ENCODE peak calls at places on chromosomes 7 and 10, in nine cellular contexts. One of them, this sample, is unnamed.

GRCh38 chr10:107544706-107545520 is 380.4 kb upstream of the SORCS1 start:
- DNase-seq in gastrocnemius medialis: no peak
- DNase-seq in IMR-90: no peak
- DNase-seq in keratinocyte: no peak
- DNase-seq in endodermal cell: peak; percentile 53
- DNase-seq in HL-60: no peak
- DNase-seq in cardiac fibroblast: no peak
- DNase-seq in cardiac muscle cell: no peak
- DNase-seq in CD8-positive, alpha-beta memory T cell: no peak
- DNase-seq in this sample: no peak

GRCh38 chr10:14468726-14469125 is 138.0 kb upstream of the FRMD4A start:
- DNase-seq in cardiac fibroblast: no peak
- DNase-seq in HL-60: no peak
- DNase-seq in IMR-90: no peak
- DNase-seq in keratinocyte: no peak
- DNase-seq in gastrocnemius medialis: no peak
- DNase-seq in cardiac muscle cell: no peak
- DNase-seq in CD8-positive, alpha-beta memory T cell: no peak
- DNase-seq in endodermal cell: no peak
- DNase-seq in this sample: no peak

GRCh38 chr7:67408109-67408508 is 411.5 kb downstream of the TYW1 start:
- DNase-seq in IMR-90: no peak
- DNase-seq in HL-60: no peak
- DNase-seq in keratinocyte: no peak
- DNase-seq in gastrocnemius medialis: no peak
- DNase-seq in CD8-positive, alpha-beta memory T cell: no peak
- DNase-seq in cardiac muscle cell: no peak
- DNase-seq in cardiac fibroblast: no peak
- DNase-seq in endodermal cell: no peak
- DNase-seq in this sample: no peak

GRCh38 chr7:22841954-22842353 is 19.3 kb upstream of the TOMM7 start:
- DNase-seq in keratinocyte: no peak
- DNase-seq in gastrocnemius medialis: peak; percentile 88
- DNase-seq in IMR-90: peak; percentile 47
- DNase-seq in HL-60: no peak
- DNase-seq in cardiac fibroblast: no peak
- DNase-seq in endodermal cell: peak; percentile 60
- DNase-seq in cardiac muscle cell: no peak
- DNase-seq in CD8-positive, alpha-beta memory T cell: no peak
- DNase-seq in this sample: no peak

GRCh38 chr10:76085773-76086570 is 654.5 kb downstream of the LRMDA start:
- DNase-seq in HL-60: no peak
- DNase-seq in cardiac muscle cell: no peak
- DNase-seq in gastrocnemius medialis: no peak
- DNase-seq in IMR-90: no peak
- DNase-seq in endodermal cell: no peak
- DNase-seq in keratinocyte: no peak
- DNase-seq in CD8-positive, alpha-beta memory T cell: no peak
- DNase-seq in cardiac fibroblast: no peak
- DNase-seq in this sample: no peak

GRCh38 chr10:15169555-15170407 is 1.3 kb upstream of the NMT2 start:
- DNase-seq in HL-60: peak; percentile 5
- DNase-seq in gastrocnemius medialis: no peak
- DNase-seq in cardiac fibroblast: no peak
- DNase-seq in IMR-90: no peak
- DNase-seq in keratinocyte: no peak
- DNase-seq in endodermal cell: no peak
- DNase-seq in cardiac muscle cell: no peak
- DNase-seq in CD8-positive, alpha-beta memory T cell: peak; percentile 71
- DNase-seq in this sample: no peak

GRCh38 chr10:31620236-31621151 is 301.5 kb downstream of the ZEB1 start:
- DNase-seq in keratinocyte: no peak
- DNase-seq in gastrocnemius medialis: peak; percentile 59
- DNase-seq in cardiac muscle cell: peak; percentile 68
- DNase-seq in CD8-positive, alpha-beta memory T cell: no peak
- DNase-seq in endodermal cell: peak; percentile 88
- DNase-seq in IMR-90: peak; percentile 78
- DNase-seq in HL-60: no peak
- DNase-seq in cardiac fibroblast: peak; percentile 66
- DNase-seq in this sample: peak; percentile 77

GRCh38 chr7:123747620-123748141 is 1.1 kb downstream of the WASL start:
- DNase-seq in gastrocnemius medialis: peak; percentile 62
- DNase-seq in cardiac fibroblast: peak; percentile 76
- DNase-seq in HL-60: peak; percentile 84
- DNase-seq in CD8-positive, alpha-beta memory T cell: peak; percentile 10
- DNase-seq in IMR-90: peak; percentile 88
- DNase-seq in cardiac muscle cell: peak; percentile 87
- DNase-seq in endodermal cell: peak; percentile 90
- DNase-seq in keratinocyte: no peak
- DNase-seq in this sample: peak; percentile 58

GRCh38 chr10:34403512-34403911 is 411.6 kb downstream of the PARD3 start:
- DNase-seq in cardiac muscle cell: no peak
- DNase-seq in keratinocyte: no peak
- DNase-seq in IMR-90: peak; percentile 85
- DNase-seq in CD8-positive, alpha-beta memory T cell: no peak
- DNase-seq in gastrocnemius medialis: no peak
- DNase-seq in HL-60: no peak
- DNase-seq in cardiac fibroblast: no peak
- DNase-seq in endodermal cell: no peak
- DNase-seq in this sample: no peak

GRCh38 chr10:13681095-13681494 is 94.3 kb downstream of the PRPF18 start:
- DNase-seq in endodermal cell: no peak
- DNase-seq in HL-60: no peak
- DNase-seq in gastrocnemius medialis: no peak
- DNase-seq in CD8-positive, alpha-beta memory T cell: no peak
- DNase-seq in keratinocyte: no peak
- DNase-seq in cardiac fibroblast: no peak
- DNase-seq in cardiac muscle cell: no peak
- DNase-seq in IMR-90: no peak
- DNase-seq in this sample: no peak

GRCh38 chr10:83346216-83346910 is 792.9 kb upstream of the GHITM start:
- DNase-seq in keratinocyte: peak; percentile 85
- DNase-seq in endodermal cell: no peak
- DNase-seq in gastrocnemius medialis: no peak
- DNase-seq in HL-60: no peak
- DNase-seq in cardiac muscle cell: peak; percentile 44
- DNase-seq in CD8-positive, alpha-beta memory T cell: no peak
- DNase-seq in cardiac fibroblast: peak; percentile 44
- DNase-seq in IMR-90: peak; percentile 4
- DNase-seq in this sample: no peak

GRCh38 chr10:117137911-117138642 is at the start of gene VAX1:
- DNase-seq in endodermal cell: peak; percentile 82
- DNase-seq in keratinocyte: no peak
- DNase-seq in gastrocnemius medialis: no peak
- DNase-seq in IMR-90: no peak
- DNase-seq in HL-60: no peak
- DNase-seq in CD8-positive, alpha-beta memory T cell: no peak
- DNase-seq in cardiac muscle cell: no peak
- DNase-seq in cardiac fibroblast: no peak
- DNase-seq in this sample: no peak

GRCh38 chr10:117138838-117139580 is 939 bp upstream of the VAX1 start:
- DNase-seq in endodermal cell: peak; percentile 69
- DNase-seq in keratinocyte: no peak
- DNase-seq in HL-60: no peak
- DNase-seq in cardiac fibroblast: no peak
- DNase-seq in cardiac muscle cell: no peak
- DNase-seq in IMR-90: no peak
- DNase-seq in CD8-positive, alpha-beta memory T cell: no peak
- DNase-seq in gastrocnemius medialis: no peak
- DNase-seq in this sample: no peak

GRCh38 chr10:117139581-117140524 is 1.8 kb upstream of the VAX1 start:
- DNase-seq in HL-60: no peak
- DNase-seq in IMR-90: no peak
- DNase-seq in keratinocyte: no peak
- DNase-seq in cardiac muscle cell: no peak
- DNase-seq in CD8-positive, alpha-beta memory T cell: no peak
- DNase-seq in cardiac fibroblast: no peak
- DNase-seq in endodermal cell: peak; percentile 78
- DNase-seq in gastrocnemius medialis: no peak
- DNase-seq in this sample: no peak

GRCh38 chr10:117143424-117143823 is 5.4 kb upstream of the VAX1 start:
- DNase-seq in endodermal cell: no peak
- DNase-seq in HL-60: no peak
- DNase-seq in keratinocyte: no peak
- DNase-seq in gastrocnemius medialis: no peak
- DNase-seq in CD8-positive, alpha-beta memory T cell: no peak
- DNase-seq in cardiac muscle cell: no peak
- DNase-seq in IMR-90: no peak
- DNase-seq in cardiac fibroblast: no peak
- DNase-seq in this sample: no peak

DNA sequence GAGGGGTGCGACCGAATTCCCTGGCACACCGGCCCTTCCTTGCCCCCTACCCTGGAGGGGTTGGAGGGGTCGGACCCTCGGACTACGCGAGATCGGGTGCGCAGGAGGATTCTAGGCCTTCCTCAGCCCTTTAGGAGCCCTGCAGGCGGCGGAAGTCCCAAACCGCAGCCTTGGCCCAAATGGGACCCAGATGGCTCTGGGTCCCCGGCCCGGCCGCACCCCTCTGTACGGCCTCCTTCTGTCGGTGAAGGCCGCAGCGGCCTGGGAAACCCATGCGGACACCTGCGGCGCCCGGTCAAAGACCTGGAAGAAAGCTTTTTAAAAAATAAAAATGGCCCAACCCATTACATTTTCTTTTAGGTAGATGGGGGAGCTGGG is 2.4 kb upstream of the VAX1 start:
- DNase-seq in endodermal cell: peak; percentile 74
- DNase-seq in cardiac muscle cell: no peak
- DNase-seq in cardiac fibroblast: no peak
- DNase-seq in IMR-90: no peak
- DNase-seq in CD8-positive, alpha-beta memory T cell: no peak
- DNase-seq in gastrocnemius medialis: no peak
- DNase-seq in HL-60: no peak
- DNase-seq in keratinocyte: no peak
- DNase-seq in this sample: no peak
- H3K4me3 ChIP-seq in endodermal cell: no peak overlapping the region
- H3K4me3 ChIP-seq in cardiac muscle cell: no peak overlapping the region
- H3K4me3 ChIP-seq in cardiac fibroblast: no peak overlapping the region
- H3K4me3 ChIP-seq in IMR-90: no peak overlapping the region
- H3K4me3 ChIP-seq in CD8-positive, alpha-beta memory T cell: no peak overlapping the region
- H3K4me3 ChIP-seq in gastrocnemius medialis: no peak overlapping the region
- H3K4me3 ChIP-seq in HL-60: no peak overlapping the region
- H3K4me3 ChIP-seq in keratinocyte: no peak overlapping the region
- H3K4me3 ChIP-seq in this sample: no peak overlapping the region

GRCh38 chr10:7470371-7470770 is 59.5 kb upstream of the SFMBT2 start:
- DNase-seq in cardiac muscle cell: no peak
- DNase-seq in cardiac fibroblast: no peak
- DNase-seq in endodermal cell: no peak
- DNase-seq in gastrocnemius medialis: no peak
- DNase-seq in keratinocyte: no peak
- DNase-seq in CD8-positive, alpha-beta memory T cell: no peak
- DNase-seq in HL-60: no peak
- DNase-seq in IMR-90: no peak
- DNase-seq in this sample: no peak
- H3K4me3 ChIP-seq in cardiac muscle cell: no peak overlapping the region
- H3K4me3 ChIP-seq in cardiac fibroblast: no peak overlapping the region
- H3K4me3 ChIP-seq in endodermal cell: no peak overlapping the region
- H3K4me3 ChIP-seq in gastrocnemius medialis: no peak overlapping the region
- H3K4me3 ChIP-seq in keratinocyte: no peak overlapping the region
- H3K4me3 ChIP-seq in CD8-positive, alpha-beta memory T cell: no peak overlapping the region
- H3K4me3 ChIP-seq in HL-60: no peak overlapping the region
- H3K4me3 ChIP-seq in IMR-90: no peak overlapping the region
- H3K4me3 ChIP-seq in this sample: no peak overlapping the region

DNA sequence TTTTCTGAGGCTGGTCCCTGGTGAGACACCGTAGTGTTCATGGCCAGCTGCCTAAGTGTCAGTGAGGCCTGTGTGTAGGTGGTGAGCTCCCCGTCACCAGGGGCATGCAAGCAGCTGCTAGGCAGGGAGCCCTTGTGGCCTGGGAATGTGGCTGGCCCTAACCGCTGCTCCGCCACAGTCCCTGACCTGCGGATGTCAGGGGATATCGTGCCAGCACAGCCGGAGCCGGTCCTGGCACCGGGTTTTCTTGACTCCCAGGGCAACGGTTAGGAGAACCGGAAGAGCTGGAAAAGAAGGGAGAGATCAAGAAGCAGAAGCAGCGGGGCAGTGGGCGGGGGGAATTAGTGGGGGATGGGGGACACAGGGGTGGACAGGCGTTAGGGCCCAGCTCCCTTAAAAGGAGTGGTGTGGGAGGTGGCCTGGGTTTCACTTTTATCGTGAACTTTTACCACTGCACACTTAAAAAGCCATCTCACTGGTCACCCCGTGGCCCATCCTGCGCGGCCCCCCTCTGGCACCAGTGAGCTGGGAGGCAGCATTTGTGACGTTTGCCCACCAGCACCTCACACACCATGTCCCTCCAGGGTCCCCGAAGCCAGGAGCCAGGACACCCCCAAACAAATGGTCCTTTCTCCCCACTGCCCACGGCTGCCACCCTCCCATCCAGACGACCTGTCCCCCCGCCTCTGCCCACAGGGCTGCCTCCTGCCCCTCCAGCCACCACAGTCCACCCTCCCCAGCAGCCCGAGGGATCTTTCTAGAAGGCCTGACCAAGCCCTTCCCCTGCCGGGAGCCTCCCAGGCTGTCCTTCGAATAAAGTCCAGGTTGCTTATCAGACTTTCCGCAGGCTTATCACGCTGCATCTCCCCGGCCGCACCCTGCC is 1.7 kb upstream of the MICALL2 start:
- DNase-seq in endodermal cell: peak; percentile 69
- DNase-seq in IMR-90: peak; percentile 34
- DNase-seq in gastrocnemius medialis: peak; percentile 26
- DNase-seq in cardiac fibroblast: peak; percentile 59
- DNase-seq in keratinocyte: no peak
- DNase-seq in cardiac muscle cell: peak; percentile 87
- DNase-seq in CD8-positive, alpha-beta memory T cell: no peak
- DNase-seq in HL-60: peak; percentile 94
- DNase-seq in this sample: peak; percentile 66
- H3K4me3 ChIP-seq in endodermal cell: no peak overlapping the region
- H3K4me3 ChIP-seq in IMR-90: no peak overlapping the region
- H3K4me3 ChIP-seq in gastrocnemius medialis: peak overlapping the region; percentile 70
- H3K4me3 ChIP-seq in cardiac fibroblast: peak overlapping the region; percentile 45
- H3K4me3 ChIP-seq in keratinocyte: no peak overlapping the region
- H3K4me3 ChIP-seq in cardiac muscle cell: no peak overlapping the region
- H3K4me3 ChIP-seq in CD8-positive, alpha-beta memory T cell: peak overlapping the region; percentile 47
- H3K4me3 ChIP-seq in HL-60: peak overlapping the region; percentile 52
- H3K4me3 ChIP-seq in this sample: peak overlapping the region; percentile 29

GRCh38 chr7:130009848-130010688 is 41.1 kb downstream of the ZC3HC1 start:
- DNase-seq in keratinocyte: peak; percentile 98
- DNase-seq in cardiac fibroblast: peak; percentile 98
- DNase-seq in CD8-positive, alpha-beta memory T cell: no peak
- DNase-seq in IMR-90: peak; percentile 89
- DNase-seq in cardiac muscle cell: peak; percentile 79
- DNase-seq in endodermal cell: peak; percentile 55
- DNase-seq in gastrocnemius medialis: no peak
- DNase-seq in HL-60: no peak
- DNase-seq in this sample: no peak
- H3K4me3 ChIP-seq in keratinocyte: no peak overlapping the region
- H3K4me3 ChIP-seq in cardiac fibroblast: no peak overlapping the region
- H3K4me3 ChIP-seq in CD8-positive, alpha-beta memory T cell: no peak overlapping the region
- H3K4me3 ChIP-seq in IMR-90: no peak overlapping the region
- H3K4me3 ChIP-seq in cardiac muscle cell: no peak overlapping the region
- H3K4me3 ChIP-seq in endodermal cell: no peak overlapping the region
- H3K4me3 ChIP-seq in gastrocnemius medialis: no peak overlapping the region
- H3K4me3 ChIP-seq in HL-60: no peak overlapping the region
- H3K4me3 ChIP-seq in this sample: no peak overlapping the region

This sample was measured in left lung.